ENCODE peak calls at places on chromosomes 7 and 10, in eight cellular contexts. U is spleen, V is heart left ventricle, W is adrenal gland, T is body of pancreas, B is IMR-90, E is gastrocnemius medialis, G is sigmoid colon. N is an unnamed sample.
A peak's percentile ranks its signal among the peaks of the same experiment; 100 is the strongest.

GRCh38 chr7:138898255-138898654 is 82.9 kb downstream of the KIAA1549 start:
- DNase-seq in U (no peak), V (no peak), W (no peak), T (no peak), B (no peak), E (no peak), G (no peak), N (no peak)

GRCh38 chr7:117502338-117502737 is 22.5 kb downstream of the CFTR start:
- DNase-seq in U (no peak), V (no peak), W (no peak), T (no peak), B (no peak), E (no peak), G (no peak), N (no peak)

GRCh38 chr10:21399392-21400015 is 126.0 kb downstream of the SKIDA1 start:
- DNase-seq in U (no peak), V (no peak), W (no peak), T (no peak), B (peak; percentile 98), E (no peak), G (no peak), N (no peak)

GRCh38 chr10:20334559-20334958 is 518.3 kb downstream of the PLXDC2 start:
- DNase-seq in U (no peak), V (no peak), W (no peak), T (no peak), B (no peak), E (no peak), G (no peak), N (no peak)

GRCh38 chr7:5183155-5183554 is 6.9 kb upstream of the WIPI2 start:
- DNase-seq in U (peak; percentile 34), V (no peak), W (no peak), T (peak; percentile 40), B (no peak), E (no peak), G (peak; percentile 43), N (peak; percentile 18)

GRCh38 chr7:155001756-155002410 is 1.0 kb downstream of the PAXIP1 start:
- DNase-seq in U (no peak), V (no peak), W (no peak), T (no peak), B (no peak), E (no peak), G (no peak), N (no peak)

GRCh38 chr10:132685121-132685891 is 100.6 kb downstream of the NKX6-2 start:
- DNase-seq in U (peak; percentile 83), V (peak; percentile 49), W (peak; percentile 17), T (peak; percentile 91), B (peak; percentile 58), E (peak; percentile 6), G (peak; percentile 72), N (no peak)

GRCh38 chr10:97069576-97070362 is 116.0 kb downstream of the SLIT1 start:
- DNase-seq in U (no peak), V (no peak), W (no peak), T (no peak), B (no peak), E (no peak), G (no peak), N (no peak)

GRCh38 chr7:143454091-143454729 is 11.0 kb downstream of the TAS2R60 start:
- DNase-seq in U (no peak), V (no peak), W (no peak), T (no peak), B (no peak), E (no peak), G (no peak), N (no peak)

DNA sequence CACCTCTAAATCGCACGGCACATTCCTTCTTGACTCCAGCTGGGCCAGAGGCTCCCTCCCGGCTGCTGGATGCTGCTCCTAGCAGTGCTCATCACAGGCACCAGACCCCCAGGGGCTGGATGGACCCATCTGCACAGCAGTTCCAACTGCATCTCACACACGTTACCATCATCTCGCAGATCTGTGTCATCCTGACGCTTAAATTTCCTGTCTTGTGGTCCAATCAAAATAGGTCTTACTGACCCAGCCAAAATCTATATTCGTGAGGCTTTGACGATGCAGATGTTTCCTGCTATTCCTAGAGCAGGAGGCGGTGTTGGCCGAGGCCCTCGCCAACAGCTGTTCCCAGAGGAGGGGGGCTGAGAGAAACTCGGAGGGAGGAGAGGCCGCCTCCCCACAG is 108.0 kb downstream of the MKI67 start:
- DNase-seq in U (no peak), V (no peak), W (no peak), T (no peak), B (peak; percentile 18), E (no peak), G (peak; percentile 68), N (no peak)
- TF ChIP-seq POLR2A in U (no peak), V (no peak), W (no peak), T (no peak), B (no peak), E (no peak), G (no peak), N (no peak)

DNA sequence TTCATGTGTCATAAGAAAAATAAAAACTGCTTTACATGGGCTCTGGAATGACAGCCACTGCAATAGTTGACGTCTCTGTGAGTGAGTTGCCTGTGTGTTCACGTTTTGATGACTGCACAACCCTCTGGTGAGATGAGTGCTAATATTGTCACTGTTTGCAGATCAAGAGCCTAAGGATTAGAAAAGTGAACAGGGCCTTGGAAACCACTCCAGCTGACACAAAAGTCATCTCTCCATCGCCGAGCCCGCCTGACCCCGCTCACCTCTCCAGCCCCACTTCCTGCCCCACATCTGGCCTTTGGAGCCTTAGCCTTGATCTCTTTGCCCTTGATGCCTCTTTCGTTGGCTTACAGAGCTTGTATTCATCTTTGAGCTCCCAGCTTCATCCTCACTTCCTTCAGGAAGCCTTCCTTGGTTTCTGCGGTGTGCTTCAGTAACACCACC is 351.7 kb downstream of the TCERG1L start:
- DNase-seq in U (no peak), V (no peak), W (no peak), T (no peak), B (no peak), E (no peak), G (no peak), N (no peak)
- H3K4me3 ChIP-seq in U (no peak overlapping the region), V (no peak overlapping the region), W (no peak overlapping the region), T (no peak overlapping the region), B (no peak overlapping the region), E (no peak overlapping the region), G (no peak overlapping the region), N (no peak overlapping the region)

GRCh38 chr10:125155669-125156068 is 4.7 kb downstream of the CTBP2 start:
- DNase-seq in U (no peak), V (no peak), W (no peak), T (no peak), B (no peak), E (no peak), G (no peak), N (peak; percentile 18)

GRCh38 chr10:125152646-125153368 is 7.6 kb downstream of the CTBP2 start:
- DNase-seq in U (no peak), V (peak; percentile 86), W (peak; percentile 48), T (peak; percentile 67), B (no peak), E (peak; percentile 78), G (peak; percentile 87), N (no peak)

GRCh38 chr10:125154529-125154928 is 5.8 kb downstream of the CTBP2 start:
- DNase-seq in U (no peak), V (no peak), W (no peak), T (no peak), B (no peak), E (no peak), G (peak; percentile 19), N (no peak)

GRCh38 chr10:125155101-125155500 is 5.3 kb downstream of the CTBP2 start:
- DNase-seq in U (no peak), V (no peak), W (no peak), T (no peak), B (no peak), E (no peak), G (peak; percentile 56), N (no peak)

DNA sequence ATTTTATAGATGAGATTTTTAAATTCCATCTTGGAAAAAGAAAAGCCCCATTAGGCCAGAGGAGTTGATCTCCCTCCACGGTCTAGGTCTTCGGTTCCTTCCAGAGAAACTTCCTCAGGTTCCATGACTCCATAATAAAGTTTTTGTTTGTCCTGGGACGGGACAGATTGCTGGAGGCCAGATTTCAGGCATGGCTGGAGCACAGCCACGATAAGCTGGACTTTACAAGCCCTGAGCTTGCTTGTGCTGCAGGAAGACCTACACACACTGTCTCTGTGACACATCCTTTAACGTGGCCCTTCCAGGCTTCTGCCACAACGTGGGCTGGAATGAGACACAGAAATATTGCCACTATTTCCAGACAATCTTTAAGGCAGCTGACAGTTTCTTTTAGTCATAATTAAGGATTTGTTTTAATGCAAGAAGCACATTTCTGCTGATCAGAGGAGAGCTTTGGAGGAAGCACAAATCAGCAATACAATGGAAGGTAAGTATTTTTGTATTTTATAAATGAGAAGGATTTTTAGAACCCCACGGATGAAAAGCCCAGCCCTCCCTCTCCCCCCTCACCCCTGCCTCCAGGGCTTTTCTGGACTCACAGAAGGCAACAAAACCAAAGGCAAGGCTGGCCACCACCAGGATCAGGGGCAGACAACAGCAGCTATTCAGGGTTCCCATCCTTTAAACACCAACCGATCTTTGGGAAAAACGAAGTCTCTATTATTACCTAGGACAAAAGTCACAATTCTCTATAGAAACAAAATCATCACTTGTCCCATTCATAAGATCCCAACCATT is 6.5 kb downstream of the CTBP2 start:
- DNase-seq in U (no peak), V (no peak), W (no peak), T (no peak), B (peak; percentile 54), E (no peak), G (no peak), N (no peak)
- TF ChIP-seq POLR2A in U (no peak), V (no peak), W (no peak), T (no peak), B (no peak), E (no peak), G (no peak), N (no peak)

GRCh38 chr7:120991570-120991969 is 3.1 kb downstream of the CPED1 start:
- DNase-seq in U (no peak), V (no peak), W (no peak), T (no peak), B (peak; percentile 90), E (no peak), G (no peak), N (no peak)

GRCh38 chr7:120990468-120991118 is 2.1 kb downstream of the CPED1 start:
- DNase-seq in U (no peak), V (no peak), W (no peak), T (no peak), B (peak; percentile 31), E (no peak), G (no peak), N (no peak)

GRCh38 chr7:120989571-120990220 is 1.2 kb downstream of the CPED1 start:
- DNase-seq in U (peak; percentile 67), V (peak; percentile 51), W (no peak), T (no peak), B (peak; percentile 38), E (peak; percentile 35), G (peak; percentile 70), N (no peak)

GRCh38 chr7:120992272-120993010 is 3.9 kb downstream of the CPED1 start:
- DNase-seq in U (no peak), V (no peak), W (no peak), T (no peak), B (no peak), E (no peak), G (no peak), N (no peak)

GRCh38 chr7:120991133-120991532 is 2.6 kb downstream of the CPED1 start:
- DNase-seq in U (no peak), V (no peak), W (no peak), T (no peak), B (no peak), E (no peak), G (no peak), N (no peak)
- H3K4me3 ChIP-seq in U (peak overlapping the region; percentile 47), V (peak overlapping the region; percentile 54), W (no peak overlapping the region), T (no peak overlapping the region), B (peak overlapping the region; percentile 86), E (peak overlapping the region; percentile 67), G (peak overlapping the region; percentile 45), N (no peak overlapping the region)

GRCh38 chr10:45001382-45002148 is 842 bp downstream of the ZNF22 start:
- DNase-seq in U (peak; percentile 89), V (peak; percentile 88), W (peak; percentile 60), T (peak; percentile 89), B (peak; percentile 69), E (peak; percentile 88), G (peak; percentile 83), N (peak; percentile 90)
- TF ChIP-seq POLR2A in U (peak; percentile 19), V (no peak), W (peak; percentile 33), T (peak; percentile 59), B (no peak), E (no peak), G (no peak), N (no peak)